ENCODE peak calls at places on chromosomes 16 and 17, in ten cellular contexts. N is NCI-H2029 treated with DMSO at 0.1 percent for 48 hours; E is stimulated activated CD8-positive, alpha-beta memory T cell treated with anti-CD3 and anti-CD28 coated beads, Interleukin-7, amount 100 ng/mL, for 1 hour; D is stimulated activated naive B cell treated with anti-CD40 and anti-IgM and Interleukin-4, amounts not matched to agents 10 μg/mL and 1 μg/mL and 100 μg/mL, for 72 hours; U is fibroblast of pulmonary artery; Z is cardiac muscle cell; T is substantia nigra; G is T-helper 9 cell; A is astrocyte of the spinal cord; L is Right ventricle myocardium superior. I is an unnamed sample.
A peak's percentile ranks its signal among the peaks of the same experiment; 100 is the strongest.

GRCh38 chr16:70267516-70267915 is 15.8 kb upstream of the EXOSC6 start:
- DNase-seq in N (no peak), E (no peak), D (no peak), U (peak; percentile 72), Z (peak; percentile 68), T (no peak), G (no peak), A (peak; percentile 41), L (no peak), I (peak; percentile 53)

GRCh38 chr16:71421911-71422310 is 19.9 kb downstream of the TLE7 start:
- DNase-seq in N (no peak), E (no peak), D (no peak), U (no peak), Z (no peak), T (no peak), G (peak; percentile 16), A (no peak), L (no peak), I (no peak)

GRCh38 chr17:8402921-8403536 is 5.4 kb upstream of the RNF222 start:
- DNase-seq in N (no peak), E (no peak), D (no peak), U (no peak), Z (no peak), T (no peak), G (no peak), A (no peak), L (no peak), I (no peak)

GRCh38 chr17:27471321-27472269 is 15.3 kb downstream of the KSR1 start:
- DNase-seq in N (no peak), E (no peak), D (peak; percentile 74), U (no peak), Z (no peak), T (no peak), G (peak; percentile 46), A (peak; percentile 31), L (no peak), I (no peak)

GRCh38 chr17:78889525-78889924 is 13.5 kb downstream of the CEP295NL start:
- DNase-seq in N (no peak), E (no peak), D (peak; percentile 54), U (no peak), Z (no peak), T (no peak), G (no peak), A (no peak), L (no peak), I (no peak)

GRCh38 chr17:47884905-47885735 is 10.9 kb upstream of the SP2 start:
- DNase-seq in N (no peak), E (no peak), D (no peak), U (no peak), Z (no peak), T (no peak), G (no peak), A (no peak), L (no peak), I (peak; percentile 57)

GRCh38 chr16:2471016-2471652 is at the start of gene NTN3:
- DNase-seq in N (no peak), E (no peak), D (no peak), U (no peak), Z (no peak), T (no peak), G (no peak), A (no peak), L (no peak), I (peak; percentile 84)

GRCh38 chr17:6823011-6823442 is 8.5 kb downstream of the TEKT1 start:
- DNase-seq in N (no peak), E (no peak), D (no peak), U (peak; percentile 92), Z (peak; percentile 75), T (no peak), G (no peak), A (peak; percentile 34), L (no peak), I (peak; percentile 26)

GRCh38 chr17:47821424-47822379 is at the start of gene OSBPL7:
- DNase-seq in N (peak; percentile 16), E (peak; percentile 61), D (peak; percentile 69), U (peak; percentile 83), Z (peak; percentile 88), T (peak; percentile 66), G (peak; percentile 69), A (peak; percentile 84), L (peak; percentile 75), I (peak; percentile 91)

GRCh38 chr17:3951420-3951819 is 12.8 kb downstream of the ATP2A3 start:
- DNase-seq in N (no peak), E (no peak), D (no peak), U (no peak), Z (no peak), T (no peak), G (no peak), A (no peak), L (no peak), I (no peak)

GRCh38 chr17:37147301-37147812 is 198.6 kb downstream of the AATF start:
- DNase-seq in N (peak; percentile 6), E (no peak), D (no peak), U (peak; percentile 23), Z (peak; percentile 11), T (no peak), G (no peak), A (peak; percentile 36), L (no peak), I (peak; percentile 21)

GRCh38 chr17:39208893-39209292 is 8.8 kb downstream of the RPL19 start:
- DNase-seq in N (no peak), E (no peak), D (peak; percentile 55), U (no peak), Z (no peak), T (no peak), G (no peak), A (no peak), L (peak; percentile 61), I (no peak)

GRCh38 chr17:29855686-29856085 is 74.3 kb downstream of the SSH2 start:
- DNase-seq in N (no peak), E (no peak), D (no peak), U (peak; percentile 79), Z (peak; percentile 64), T (no peak), G (no peak), A (peak; percentile 41), L (no peak), I (no peak)

GRCh38 chr16:57434003-57434402 is 13.2 kb downstream of the CIAPIN1 start:
- DNase-seq in N (no peak), E (no peak), D (no peak), U (no peak), Z (no peak), T (no peak), G (no peak), A (no peak), L (no peak), I (no peak)

GRCh38 chr17:61317779-61318178 is 81.9 kb upstream of the TBX2 start:
- DNase-seq in N (no peak), E (no peak), D (no peak), U (no peak), Z (no peak), T (no peak), G (no peak), A (no peak), L (no peak), I (no peak)

GRCh38 chr16:78478267-78478821 is 378.9 kb downstream of the WWOX start:
- DNase-seq in N (no peak), E (no peak), D (no peak), U (no peak), Z (no peak), T (no peak), G (no peak), A (no peak), L (no peak), I (no peak)

GRCh38 chr17:37191219-37191618 is 184.6 kb upstream of the C17orf78 start:
- DNase-seq in N (no peak), E (no peak), D (no peak), U (no peak), Z (peak; percentile 20), T (no peak), G (no peak), A (peak; percentile 45), L (no peak), I (no peak)

GRCh38 chr16:31455601-31456314 is 3.5 kb upstream of the ARMC5 start:
- DNase-seq in N (no peak), E (no peak), D (no peak), U (no peak), Z (peak; percentile 39), T (no peak), G (no peak), A (no peak), L (no peak), I (no peak)

GRCh38 chr17:42056634-42057033 is 6.2 kb upstream of the C17orf113 start:
- DNase-seq in N (no peak), E (no peak), D (no peak), U (no peak), Z (no peak), T (no peak), G (no peak), A (no peak), L (no peak), I (no peak)

GRCh38 chr16:27232061-27232841 is 28.9 kb downstream of the KDM8 start:
- DNase-seq in N (no peak), E (no peak), D (peak; percentile 89), U (no peak), Z (no peak), T (no peak), G (no peak), A (no peak), L (peak; percentile 43), I (no peak)

GRCh38 chr17:9645858-9646555 is 690 bp downstream of the USP43 start:
- DNase-seq in N (no peak), E (no peak), D (peak; percentile 18), U (no peak), Z (peak; percentile 11), T (no peak), G (no peak), A (peak; percentile 36), L (peak; percentile 50), I (peak; percentile 89)

GRCh38 chr16:70604407-70605283 is 41.7 kb upstream of the IL34 start:
- DNase-seq in N (no peak), E (no peak), D (no peak), U (no peak), Z (peak; percentile 18), T (no peak), G (no peak), A (no peak), L (no peak), I (no peak)

GRCh38 chr17:72145972-72146755 is 25.3 kb downstream of the SOX9 start:
- DNase-seq in N (no peak), E (no peak), D (no peak), U (no peak), Z (no peak), T (no peak), G (no peak), A (peak; percentile 14), L (no peak), I (no peak)

GRCh38 chr17:68301438-68301959 is 10.2 kb downstream of the ARSG start:
- DNase-seq in N (peak; percentile 31), E (no peak), D (no peak), U (no peak), Z (no peak), T (no peak), G (no peak), A (no peak), L (no peak), I (no peak)

GRCh38 chr16:21276090-21276489 is 2.0 kb downstream of the CRYM start:
- DNase-seq in N (no peak), E (no peak), D (peak; percentile 55), U (no peak), Z (no peak), T (no peak), G (no peak), A (no peak), L (no peak), I (no peak)

I was measured in hepatocyte.